ENCODE peak calls at places on chromosomes 1 and 21, in six cellular contexts. P is ecto neural progenitor cell; M is KBM-7; E is activated CD4-positive, alpha-beta memory T cell treated with anti-CD3 and anti-CD28 coated beads, Interleukin-2, amount 10 ng/mL, durations not matched to agents 7 days and 5 days; B is cardiac fibroblast; X is activated CD8-positive, alpha-beta memory T cell treated with anti-CD3 and anti-CD28 coated beads for 48 hours. W is an unnamed sample.

GRCh38 chr1:43308635-43309580 is 8.1 kb downstream of the TIE1 start:
- DNase-seq in P (no peak), M (no peak), E (no peak), B (no peak), X (no peak), W (peak)

GRCh38 chr1:228206582-228207351 is 1.1 kb upstream of the OBSCN start:
- DNase-seq in P (peak), M (no peak), E (no peak), B (no peak), X (no peak), W (no peak)

GRCh38 chr1:246492611-246493245 is 14.4 kb downstream of the SMYD3 start:
- DNase-seq in P (peak), M (peak), E (peak), B (peak), X (no peak), W (no peak)

GRCh38 chr1:152162826-152163463 is 3.9 kb upstream of the RPTN start:
- DNase-seq in P (no peak), M (no peak), E (no peak), B (peak), X (no peak), W (no peak)

GRCh38 chr1:67572217-67572593 is 112.8 kb upstream of the GADD45A start:
- DNase-seq in P (no peak), M (no peak), E (no peak), B (no peak), X (no peak), W (no peak)

GRCh38 chr1:50300303-50300702 is 122.9 kb downstream of the DMRTA2 start:
- DNase-seq in P (no peak), M (no peak), E (no peak), B (no peak), X (no peak), W (no peak)

GRCh38 chr21:18049461-18049860 is 195.2 kb upstream of the CHODL start:
- DNase-seq in P (no peak), M (no peak), E (no peak), B (no peak), X (no peak), W (no peak)

GRCh38 chr1:205936846-205937707 is 6.2 kb downstream of the SLC26A9 start:
- DNase-seq in P (no peak), M (no peak), E (no peak), B (peak), X (no peak), W (no peak)

GRCh38 chr1:48552420-48552819 is 80.4 kb upstream of the SPATA6 start:
- DNase-seq in P (no peak), M (peak), E (no peak), B (no peak), X (no peak), W (no peak)

GRCh38 chr1:53402891-53403655 is 56.1 kb upstream of the DMRTB1 start:
- DNase-seq in P (no peak), M (no peak), E (no peak), B (no peak), X (no peak), W (no peak)

GRCh38 chr21:45322231-45322959 is 34.7 kb upstream of the POFUT2 start:
- DNase-seq in P (no peak), M (no peak), E (no peak), B (no peak), X (no peak), W (peak)

GRCh38 chr1:116329524-116330341 is 43.3 kb upstream of the ATP1A1 start:
- DNase-seq in P (no peak), M (no peak), E (no peak), B (no peak), X (no peak), W (no peak)

GRCh38 chr1:180254496-180254819 is 24.4 kb downstream of the LHX4 start:
- DNase-seq in P (no peak), M (no peak), E (no peak), B (no peak), X (no peak), W (no peak)

GRCh38 chr1:152356736-152357135 is 3.1 kb downstream of the FLG2 start:
- DNase-seq in P (no peak), M (no peak), E (no peak), B (no peak), X (no peak), W (no peak)